ENCODE peak calls at places on chromosomes 16 and 17, in four cellular contexts. Z, Q, Y and C are unnamed samples.

GRCh38 chr17:76466775-76467130 is 650 bp upstream of the AANAT start:
- DNase-seq in Q (no peak), Z (no peak), Y (no peak), C (no peak)

GRCh38 chr17:30716461-30717289 is 107.8 kb downstream of the CRLF3 start:
- DNase-seq in Q (no peak), Z (no peak), Y (no peak), C (no peak)

GRCh38 chr16:15897834-15898254 is 9.4 kb upstream of the CEP20 start:
- DNase-seq in Q (no peak), Y (peak), Z (no peak), C (no peak)

GRCh38 chr17:42129109-42129837 is 6.7 kb downstream of the HSPB9 start:
- DNase-seq in Q (no peak), Y (no peak), Z (no peak), C (no peak)

GRCh38 chr16:26614102-26614864 is 452.4 kb upstream of the C16orf82 start:
- DNase-seq in Z (no peak), Y (no peak), Q (no peak), C (no peak)

GRCh38 chr17:35080536-35080935 is 17.0 kb upstream of the RFFL start:
- DNase-seq in Z (no peak), Y (peak), Q (no peak), C (no peak)

GRCh38 chr16:11614587-11615175 is 28.0 kb upstream of the LITAF start:
- DNase-seq in Y (no peak), Q (no peak), Z (no peak), C (no peak)

GRCh38 chr16:6856578-6856977 is 476.1 kb upstream of the RBFOX1 start:
- DNase-seq in Q (no peak), Y (no peak), Z (no peak), C (no peak)

GRCh38 chr16:69329369-69330285 is 761 bp downstream of the PDF start:
- DNase-seq in Q (peak), Z (no peak), Y (peak), C (no peak)

GRCh38 chr17:47728214-47728877 is 4.7 kb upstream of the TBX21 start:
- DNase-seq in Y (no peak), Q (no peak), Z (no peak), C (no peak)

GRCh38 chr17:10779607-10780006 is 24.3 kb downstream of the TMEM238L start:
- DNase-seq in Z (no peak), Q (no peak), Y (no peak), C (no peak)

GRCh38 chr17:393806-394717 is 41.5 kb upstream of the RPH3AL start:
- DNase-seq in Y (no peak), Z (no peak), Q (no peak), C (no peak)

GRCh38 chr17:34307110-34307509 is 12.1 kb upstream of the CCL8 start:
- DNase-seq in Q (no peak), Z (no peak), Y (no peak), C (no peak)

GRCh38 chr17:44386182-44386525 is 3.3 kb downstream of the ITGA2B start:
- DNase-seq in Y (no peak), Z (no peak), Q (no peak), C (no peak)

GRCh38 chr17:43085489-43085888 is 39.7 kb downstream of the BRCA1 start:
- DNase-seq in Y (no peak), Q (no peak), Z (no peak), C (no peak)

GRCh38 chr17:69222707-69223106 is 5.9 kb downstream of the ABCA10 start:
- DNase-seq in Q (no peak), Z (no peak), Y (no peak), C (no peak)

GRCh38 chr16:48160575-48160974 is 4.8 kb upstream of the ABCC12 start:
- DNase-seq in Z (no peak), Q (no peak), Y (no peak), C (no peak)

GRCh38 chr17:17114592-17115225 is 72.5 kb downstream of the MPRIP start:
- DNase-seq in Y (no peak), Z (no peak), Q (peak), C (no peak)

GRCh38 chr16:85524365-85524629 is 88.8 kb upstream of the GSE1 start:
- DNase-seq in Z (no peak), Y (no peak), Q (no peak), C (no peak)

GRCh38 chr16:56576585-56577299 is 11.9 kb downstream of the MT4 start:
- DNase-seq in Q (peak), Z (no peak), Y (peak), C (no peak)

GRCh38 chr17:44209786-44210341 is 9.6 kb downstream of the UBTF start:
- DNase-seq in Z (no peak), Q (peak), Y (no peak), C (no peak)

GRCh38 chr17:66720567-66720966 is 114.3 kb upstream of the CACNG5 start:
- DNase-seq in Y (no peak), Z (no peak), Q (no peak), C (no peak)

GRCh38 chr17:77470330-77470786 is 329.6 kb downstream of the SEC14L1 start:
- DNase-seq in Q (no peak), Z (no peak), Y (no peak), C (no peak)

GRCh38 chr16:29663020-29663828 is at the start of gene SPN:
- DNase-seq in Q (no peak), Y (peak), Z (no peak), C (no peak)

GRCh38 chr16:57483725-57484514 is 2.4 kb downstream of the DOK4 start:
- DNase-seq in Z (no peak), Y (no peak), Q (no peak), C (no peak)

GRCh38 chr16:7363397-7364053 is 30.9 kb downstream of the RBFOX1 start:
- DNase-seq in Q (no peak), Z (no peak), Y (no peak), C (no peak)

GRCh38 chr17:57875109-57876022 is 25.5 kb upstream of the MRPS23 start:
- DNase-seq in Q (no peak), Y (no peak), Z (peak), C (peak)

GRCh38 chr17:16933317-16934132 is 38.4 kb downstream of the TNFRSF13B start:
- DNase-seq in Y (no peak), Z (no peak), Q (no peak), C (no peak)

GRCh38 chr17:66889480-66890230 is 54.7 kb downstream of the CACNG5 start:
- DNase-seq in Z (no peak), Y (no peak), Q (no peak), C (no peak)

GRCh38 chr16:81497690-81498089 is 53.1 kb downstream of the CMIP start:
- DNase-seq in Q (no peak), Z (no peak), Y (peak), C (no peak)

GRCh38 chr16:57984443-57985203 is 13.7 kb upstream of the CNGB1 start:
- DNase-seq in Q (peak), Z (no peak), Y (peak), C (no peak)

GRCh38 chr17:66684716-66685115 is 150.2 kb upstream of the CACNG5 start:
- DNase-seq in Z (no peak), Y (no peak), Q (no peak), C (no peak)

GRCh38 chr17:73356561-73357170 is 44.9 kb upstream of the CDC42EP4 start:
- DNase-seq in Y (no peak), Q (no peak), Z (no peak), C (no peak)

GRCh38 chr16:85207357-85207921 is 95.2 kb upstream of the CIBAR2 start:
- DNase-seq in Q (no peak), Y (no peak), Z (no peak), C (no peak)